ENCODE peak calls at places on chromosome 4, in four cellular contexts. P is activated naive CD4-positive, alpha-beta T cell; L is hypothalamus; M is RCC 7860. E is an unnamed sample.

GRCh38 chr4:150145090-150145949 is 67.1 kb downstream of the DCLK2 start:
- DNase-seq in P (no peak), L (no peak), M (no peak), E (peak; percentile 23)

GRCh38 chr4:96676754-96677435 is 837.0 kb downstream of the PDHA2 start:
- DNase-seq in P (no peak), L (no peak), M (no peak), E (no peak)

GRCh38 chr4:105679186-105679585 is 29.3 kb downstream of the INTS12 start:
- DNase-seq in P (no peak), L (no peak), M (no peak), E (no peak)

GRCh38 chr4:59936566-59936965 is 1263.6 kb upstream of the ADGRL3 start:
- DNase-seq in P (no peak), L (no peak), M (no peak), E (no peak)

GRCh38 chr4:40232610-40233009 is 35.8 kb downstream of the RHOH start:
- DNase-seq in P (no peak), L (no peak), M (no peak), E (no peak)

GRCh38 chr4:129342820-129343219 is 246.9 kb downstream of the C4orf33 start:
- DNase-seq in P (no peak), L (no peak), M (peak; percentile 57), E (no peak)

GRCh38 chr4:132180020-132180427 is 969.1 kb upstream of the PCDH10 start:
- DNase-seq in P (no peak), L (no peak), M (peak; percentile 81), E (no peak)

GRCh38 chr4:4269326-4269725 is 20.6 kb downstream of the LYAR start:
- DNase-seq in P (no peak), L (no peak), M (no peak), E (no peak)

GRCh38 chr4:112327950-112328349 is 30.8 kb downstream of the ALPK1 start:
- DNase-seq in P (no peak), L (no peak), M (peak; percentile 21), E (peak; percentile 30)

GRCh38 chr4:150280081-150280950 is 202.1 kb downstream of the DCLK2 start:
- DNase-seq in P (no peak), L (no peak), M (peak; percentile 90), E (no peak)

GRCh38 chr4:148162554-148162953 is 279.7 kb downstream of the NR3C2 start:
- DNase-seq in P (no peak), L (no peak), M (no peak), E (no peak)

GRCh38 chr4:136725286-136726081 is 806.8 kb downstream of the PCDH18 start:
- DNase-seq in P (no peak), L (no peak), M (no peak), E (no peak)

GRCh38 chr4:3121110-3121509 is 46.6 kb downstream of the HTT start:
- DNase-seq in P (no peak), L (no peak), M (no peak), E (no peak)

GRCh38 chr4:114941522-114941921 is 171.9 kb downstream of the NDST4 start:
- DNase-seq in P (no peak), L (no peak), M (no peak), E (no peak)

GRCh38 chr4:7415927-7416686 is 18.6 kb downstream of the PSAPL1 start:
- DNase-seq in P (no peak), L (no peak), M (no peak), E (peak; percentile 17)

GRCh38 chr4:1345905-1346780 is 865 bp upstream of the UVSSA start:
- DNase-seq in P (peak; percentile 58), L (peak; percentile 48), M (peak; percentile 18), E (peak; percentile 89)

GRCh38 chr4:30720021-30720655 is at the start of gene PCDH7:
- DNase-seq in P (no peak), L (peak; percentile 28), M (peak; percentile 23), E (peak; percentile 73)

GRCh38 chr4:22246816-22247215 is 269.1 kb downstream of the ADGRA3 start:
- DNase-seq in P (no peak), L (no peak), M (no peak), E (no peak)

GRCh38 chr4:146959692-146960091 is 14.0 kb upstream of the TTC29 start:
- DNase-seq in P (no peak), L (no peak), M (no peak), E (no peak)

GRCh38 chr4:141711211-141711610 is 74.8 kb downstream of the IL15 start:
- DNase-seq in P (no peak), L (no peak), M (no peak), E (no peak)

GRCh38 chr4:73573794-73574528 is 46.3 kb downstream of the RASSF6 start:
- DNase-seq in P (no peak), L (peak; percentile 20), M (peak; percentile 37), E (peak; percentile 49)